ENCODE peak calls at places on chromosomes 2 and 18, in six cellular contexts. Q is mammary epithelial cell, F is body of pancreas, X is iris pigment epithelial cell, U is NCI-H146, T is heart left ventricle. V is an unnamed sample.

GRCh38 chr2:86426271-86426670 is 14.9 kb upstream of the KDM3A start:
- DNase-seq in F (no peak), X (no peak), T (no peak), Q (peak), U (no peak), V (no peak)

GRCh38 chr18:21599585-21600525 is 649 bp downstream of the ESCO1 start:
- DNase-seq in U (peak), X (peak), Q (no peak), T (peak), F (peak), V (peak)

GRCh38 chr2:182406221-182406620 is 20.6 kb downstream of the PDE1A start:
- DNase-seq in F (no peak), U (no peak), X (no peak), Q (no peak), T (no peak), V (no peak)

GRCh38 chr2:229713371-229714079 is 830 bp downstream of the DNER start:
- DNase-seq in T (peak), X (peak), U (peak), F (no peak), Q (no peak), V (peak)

GRCh38 chr18:35410561-35410960 is 33.4 kb upstream of the ZNF396 start:
- DNase-seq in U (no peak), X (no peak), F (no peak), Q (no peak), T (no peak), V (no peak)

GRCh38 chr2:235497096-235497495 is 3.3 kb downstream of the AGAP1 start:
- DNase-seq in F (no peak), U (no peak), X (no peak), T (no peak), Q (no peak), V (peak)

GRCh38 chr2:119810039-119810630 is 50.4 kb downstream of the PTPN4 start:
- DNase-seq in T (no peak), F (no peak), U (peak), X (no peak), Q (no peak), V (no peak)

GRCh38 chr2:128599700-128600099 is 281.0 kb upstream of the HS6ST1 start:
- DNase-seq in Q (no peak), U (no peak), F (no peak), X (no peak), T (no peak), V (no peak)

GRCh38 chr2:98608962-98609604 is 694 bp downstream of the UNC50 start:
- DNase-seq in U (no peak), T (no peak), F (peak), X (peak), Q (peak), V (no peak)

GRCh38 chr18:24397131-24397693 is 412 bp downstream of the OSBPL1A start:
- DNase-seq in X (peak), Q (peak), U (peak), F (peak), T (peak), V (peak)

GRCh38 chr2:98455494-98455976 is 10.9 kb downstream of the INPP4A start:
- DNase-seq in T (no peak), Q (no peak), U (no peak), X (peak), F (no peak), V (no peak)

GRCh38 chr2:47271054-47272000 is 116.2 kb upstream of the STPG4 start:
- DNase-seq in F (no peak), U (no peak), X (no peak), T (no peak), Q (no peak), V (no peak)

GRCh38 chr2:37582911-37583310 is 88.5 kb downstream of the CDC42EP3 start:
- DNase-seq in Q (no peak), T (no peak), F (no peak), X (no peak), U (no peak), V (no peak)

GRCh38 chr2:146214394-146214929 is 1630.4 kb upstream of the ACVR2A start:
- DNase-seq in F (peak), U (no peak), Q (no peak), T (no peak), X (peak), V (no peak)

V was measured in head of caudate nucleus.